ENCODE peak calls at places on chromosomes 3 and 15, in five cellular contexts. One of them, this sample, is unnamed.

GRCh38 chr15:68783226-68784054 is 37.3 kb downstream of the ANP32A start:
- DNase-seq in endothelial cell: peak
- DNase-seq in fibroblast of lung: no peak
- DNase-seq in endodermal cell: peak
- DNase-seq in GM12865: peak
- DNase-seq in this sample: peak

GRCh38 chr3:134974621-134975020 is 179.6 kb downstream of the EPHB1 start:
- DNase-seq in endothelial cell: peak
- DNase-seq in endodermal cell: no peak
- DNase-seq in GM12865: no peak
- DNase-seq in fibroblast of lung: no peak
- DNase-seq in this sample: no peak

GRCh38 chr3:38177175-38177574 is 11.8 kb downstream of the OXSR1 start:
- DNase-seq in endothelial cell: no peak
- DNase-seq in fibroblast of lung: no peak
- DNase-seq in endodermal cell: no peak
- DNase-seq in GM12865: no peak
- DNase-seq in this sample: no peak

GRCh38 chr3:172513488-172513887 is 9.7 kb downstream of the TNFSF10 start:
- DNase-seq in fibroblast of lung: peak
- DNase-seq in GM12865: no peak
- DNase-seq in endodermal cell: no peak
- DNase-seq in endothelial cell: no peak
- DNase-seq in this sample: no peak

GRCh38 chr3:133944181-133944580 is 48.5 kb upstream of the RAB6B start:
- DNase-seq in fibroblast of lung: peak
- DNase-seq in endodermal cell: no peak
- DNase-seq in endothelial cell: no peak
- DNase-seq in GM12865: no peak
- DNase-seq in this sample: no peak

GRCh38 chr3:12675115-12675810 is 11.3 kb upstream of the RAF1 start:
- DNase-seq in endothelial cell: no peak
- DNase-seq in endodermal cell: no peak
- DNase-seq in fibroblast of lung: no peak
- DNase-seq in GM12865: no peak
- DNase-seq in this sample: no peak

GRCh38 chr3:130773371-130773770 is 26.7 kb upstream of the PIK3R4 start:
- DNase-seq in endothelial cell: no peak
- DNase-seq in fibroblast of lung: peak
- DNase-seq in GM12865: no peak
- DNase-seq in endodermal cell: no peak
- DNase-seq in this sample: no peak

GRCh38 chr3:56823421-56823926 is 21.7 kb upstream of the ARHGEF3 start:
- DNase-seq in GM12865: no peak
- DNase-seq in endothelial cell: no peak
- DNase-seq in endodermal cell: peak
- DNase-seq in fibroblast of lung: no peak
- DNase-seq in this sample: no peak

GRCh38 chr15:83930813-83931212 is 276.9 kb downstream of the ADAMTSL3 start:
- DNase-seq in GM12865: no peak
- DNase-seq in endodermal cell: no peak
- DNase-seq in endothelial cell: no peak
- DNase-seq in fibroblast of lung: no peak
- DNase-seq in this sample: no peak

GRCh38 chr15:101773496-101774100 is 29.7 kb upstream of the OR4F6 start:
- DNase-seq in endodermal cell: peak
- DNase-seq in fibroblast of lung: no peak
- DNase-seq in endothelial cell: no peak
- DNase-seq in GM12865: peak
- DNase-seq in this sample: peak

GRCh38 chr3:53702776-53703175 is 143.4 kb downstream of the CHDH start:
- DNase-seq in endothelial cell: no peak
- DNase-seq in endodermal cell: no peak
- DNase-seq in fibroblast of lung: no peak
- DNase-seq in GM12865: no peak
- DNase-seq in this sample: no peak

GRCh38 chr15:91982401-91982800 is 128.9 kb downstream of the SLCO3A1 start:
- DNase-seq in endodermal cell: no peak
- DNase-seq in endothelial cell: no peak
- DNase-seq in GM12865: no peak
- DNase-seq in fibroblast of lung: no peak
- DNase-seq in this sample: no peak

GRCh38 chr3:159432721-159433300 is 555.8 kb upstream of the IL12A start:
- DNase-seq in fibroblast of lung: peak
- DNase-seq in endothelial cell: no peak
- DNase-seq in GM12865: no peak
- DNase-seq in endodermal cell: no peak
- DNase-seq in this sample: no peak

GRCh38 chr15:78329625-78330024 is 10.5 kb upstream of the CRABP1 start:
- DNase-seq in fibroblast of lung: peak
- DNase-seq in endodermal cell: no peak
- DNase-seq in endothelial cell: no peak
- DNase-seq in GM12865: no peak
- DNase-seq in this sample: no peak

GRCh38 chr3:112643621-112644236 is 2.8 kb upstream of the CCDC80 start:
- DNase-seq in endodermal cell: no peak
- DNase-seq in endothelial cell: no peak
- DNase-seq in GM12865: no peak
- DNase-seq in fibroblast of lung: no peak
- DNase-seq in this sample: peak

GRCh38 chr3:128681277-128681829 is 30.7 kb upstream of the RPN1 start:
- DNase-seq in GM12865: no peak
- DNase-seq in endothelial cell: no peak
- DNase-seq in fibroblast of lung: no peak
- DNase-seq in endodermal cell: no peak
- DNase-seq in this sample: no peak

GRCh38 chr3:60301142-60301541 is 950.1 kb downstream of the FHIT start:
- DNase-seq in GM12865: no peak
- DNase-seq in endodermal cell: no peak
- DNase-seq in fibroblast of lung: peak
- DNase-seq in endothelial cell: no peak
- DNase-seq in this sample: no peak

GRCh38 chr3:127069814-127070440 is 87.0 kb downstream of the PLXNA1 start:
- DNase-seq in GM12865: no peak
- DNase-seq in endothelial cell: no peak
- DNase-seq in fibroblast of lung: no peak
- DNase-seq in endodermal cell: no peak
- DNase-seq in this sample: no peak

GRCh38 chr15:90306560-90306959 is 41.1 kb downstream of the NGRN start:
- DNase-seq in endothelial cell: no peak
- DNase-seq in GM12865: peak
- DNase-seq in endodermal cell: no peak
- DNase-seq in fibroblast of lung: no peak
- DNase-seq in this sample: no peak

GRCh38 chr15:79965836-79966630 is 5.0 kb downstream of the BCL2A1 start:
- DNase-seq in endodermal cell: no peak
- DNase-seq in GM12865: peak
- DNase-seq in fibroblast of lung: peak
- DNase-seq in endothelial cell: no peak
- DNase-seq in this sample: no peak

GRCh38 chr3:11749486-11749885 is 97.2 kb downstream of the TAMM41 start:
- DNase-seq in endothelial cell: no peak
- DNase-seq in GM12865: no peak
- DNase-seq in endodermal cell: no peak
- DNase-seq in fibroblast of lung: no peak
- DNase-seq in this sample: no peak

GRCh38 chr3:169527539-169527938 is 136.0 kb downstream of the MECOM start:
- DNase-seq in endothelial cell: no peak
- DNase-seq in GM12865: no peak
- DNase-seq in fibroblast of lung: no peak
- DNase-seq in endodermal cell: no peak
- DNase-seq in this sample: no peak

GRCh38 chr15:32730677-32731654 is 13.2 kb downstream of the GREM1 start:
- DNase-seq in fibroblast of lung: peak
- DNase-seq in endothelial cell: peak
- DNase-seq in GM12865: no peak
- DNase-seq in endodermal cell: peak
- DNase-seq in this sample: peak

GRCh38 chr3:119019767-119020518 is 14.7 kb downstream of the IGSF11 start:
- DNase-seq in endodermal cell: no peak
- DNase-seq in GM12865: no peak
- DNase-seq in endothelial cell: no peak
- DNase-seq in fibroblast of lung: no peak
- DNase-seq in this sample: no peak

GRCh38 chr3:172379372-172379771 is 68.9 kb downstream of the GHSR start:
- DNase-seq in GM12865: no peak
- DNase-seq in endothelial cell: no peak
- DNase-seq in endodermal cell: no peak
- DNase-seq in fibroblast of lung: no peak
- DNase-seq in this sample: no peak

GRCh38 chr3:51997172-51997571 is 1.5 kb upstream of the RPL29 start:
- DNase-seq in fibroblast of lung: no peak
- DNase-seq in endodermal cell: no peak
- DNase-seq in GM12865: no peak
- DNase-seq in endothelial cell: no peak
- DNase-seq in this sample: no peak

GRCh38 chr3:77939726-77940125 is 899.8 kb downstream of the ROBO2 start:
- DNase-seq in GM12865: no peak
- DNase-seq in fibroblast of lung: peak
- DNase-seq in endothelial cell: no peak
- DNase-seq in endodermal cell: no peak
- DNase-seq in this sample: no peak

GRCh38 chr15:100264994-100265640 is 76.7 kb downstream of the ADAMTS17 start:
- DNase-seq in endothelial cell: no peak
- DNase-seq in endodermal cell: no peak
- DNase-seq in fibroblast of lung: no peak
- DNase-seq in GM12865: no peak
- DNase-seq in this sample: no peak

GRCh38 chr15:94070341-94071275 is 160.8 kb upstream of the MCTP2 start:
- DNase-seq in fibroblast of lung: peak
- DNase-seq in endodermal cell: peak
- DNase-seq in GM12865: peak
- DNase-seq in endothelial cell: no peak
- DNase-seq in this sample: peak

GRCh38 chr3:59660376-59660775 is 610.6 kb upstream of the CFAP20DC start:
- DNase-seq in GM12865: no peak
- DNase-seq in endothelial cell: no peak
- DNase-seq in fibroblast of lung: peak
- DNase-seq in endodermal cell: no peak
- DNase-seq in this sample: no peak

GRCh38 chr3:34106879-34107278 is 308.4 kb downstream of the PDCD6IP start:
- DNase-seq in endodermal cell: peak
- DNase-seq in GM12865: peak
- DNase-seq in fibroblast of lung: no peak
- DNase-seq in endothelial cell: peak
- DNase-seq in this sample: peak

GRCh38 chr3:153284282-153284938 is 122.4 kb downstream of the RAP2B start:
- DNase-seq in fibroblast of lung: peak
- DNase-seq in endothelial cell: no peak
- DNase-seq in GM12865: peak
- DNase-seq in endodermal cell: no peak
- DNase-seq in this sample: no peak

GRCh38 chr3:171548918-171549317 is 88.7 kb upstream of the TNIK start:
- DNase-seq in fibroblast of lung: no peak
- DNase-seq in endodermal cell: no peak
- DNase-seq in endothelial cell: no peak
- DNase-seq in GM12865: no peak
- DNase-seq in this sample: no peak

GRCh38 chr3:194215392-194215791 is 79.4 kb downstream of the HES1 start:
- DNase-seq in endothelial cell: no peak
- DNase-seq in GM12865: no peak
- DNase-seq in fibroblast of lung: no peak
- DNase-seq in endodermal cell: peak
- DNase-seq in this sample: no peak

GRCh38 chr3:32292085-32292796 is 53.8 kb downstream of the CMTM8 start:
- DNase-seq in endothelial cell: no peak
- DNase-seq in fibroblast of lung: no peak
- DNase-seq in GM12865: no peak
- DNase-seq in endodermal cell: peak
- DNase-seq in this sample: no peak

GRCh38 chr15:81098884-81099601 is 35.0 kb upstream of the CFAP161 start:
- DNase-seq in fibroblast of lung: no peak
- DNase-seq in endothelial cell: peak
- DNase-seq in endodermal cell: no peak
- DNase-seq in GM12865: no peak
- DNase-seq in this sample: no peak

GRCh38 chr15:41967506-41968206 is 4.7 kb downstream of the EHD4 start:
- DNase-seq in fibroblast of lung: peak
- DNase-seq in endothelial cell: no peak
- DNase-seq in endodermal cell: peak
- DNase-seq in GM12865: peak
- DNase-seq in this sample: no peak

DNA sequence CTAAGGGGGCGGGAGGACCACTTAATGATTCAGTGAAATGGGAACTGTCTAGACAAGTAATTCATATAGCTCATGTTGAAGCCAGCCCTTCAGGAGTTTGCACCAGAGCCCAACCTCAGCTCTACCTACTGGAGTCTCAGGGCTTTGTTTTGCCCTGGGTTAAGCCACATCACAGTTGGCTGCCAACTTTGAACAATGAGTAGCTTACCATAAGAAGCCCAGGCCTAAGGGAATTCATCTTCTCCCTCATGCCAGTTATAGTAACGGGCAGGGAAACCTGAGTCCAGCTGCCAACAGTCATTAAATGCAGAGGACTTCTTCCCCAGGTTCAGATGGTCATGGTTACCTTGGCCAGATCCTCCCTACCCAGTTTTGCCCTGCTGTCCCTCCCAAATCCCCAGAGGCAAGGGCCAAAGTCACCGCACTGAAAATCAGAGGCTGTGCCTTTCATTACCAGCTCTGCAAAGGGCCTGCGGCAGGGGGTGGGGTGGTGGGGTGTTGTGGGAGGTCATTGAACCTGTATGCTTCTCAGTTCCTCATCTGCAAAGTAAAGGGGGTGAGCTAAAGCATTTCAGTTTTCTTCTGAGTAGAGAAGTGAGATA is 302.2 kb upstream of the NR2E3 start:
- DNase-seq in endothelial cell: no peak
- DNase-seq in fibroblast of lung: no peak
- DNase-seq in endodermal cell: no peak
- DNase-seq in GM12865: peak
- DNase-seq in this sample: no peak
- TF ChIP-seq CTCF in endothelial cell: no peak
- TF ChIP-seq CTCF in fibroblast of lung: no peak
- TF ChIP-seq CTCF in endodermal cell: no peak
- TF ChIP-seq CTCF in GM12865: no peak
- TF ChIP-seq CTCF in this sample: no peak

GRCh38 chr3:189144645-189145044 is 27.1 kb upstream of the TPRG1 start:
- DNase-seq in endodermal cell: no peak
- DNase-seq in endothelial cell: no peak
- DNase-seq in fibroblast of lung: no peak
- DNase-seq in GM12865: peak
- DNase-seq in this sample: no peak
- TF ChIP-seq CTCF in endodermal cell: no peak
- TF ChIP-seq CTCF in endothelial cell: no peak
- TF ChIP-seq CTCF in fibroblast of lung: no peak
- TF ChIP-seq CTCF in GM12865: peak
- TF ChIP-seq CTCF in this sample: no peak

GRCh38 chr3:10249833-10250232 is 1.6 kb downstream of the TATDN2 start:
- DNase-seq in endothelial cell: no peak
- DNase-seq in fibroblast of lung: peak
- DNase-seq in endodermal cell: no peak
- DNase-seq in GM12865: no peak
- DNase-seq in this sample: no peak
- TF ChIP-seq CTCF in endothelial cell: no peak
- TF ChIP-seq CTCF in fibroblast of lung: no peak
- TF ChIP-seq CTCF in endodermal cell: no peak
- TF ChIP-seq CTCF in GM12865: no peak
- TF ChIP-seq CTCF in this sample: no peak

GRCh38 chr3:138945646-138946553 is 1.0 kb downstream of the FOXL2 start:
- DNase-seq in GM12865: no peak
- DNase-seq in endothelial cell: peak
- DNase-seq in endodermal cell: peak
- DNase-seq in fibroblast of lung: peak
- DNase-seq in this sample: peak
- TF ChIP-seq CTCF in GM12865: no peak
- TF ChIP-seq CTCF in endothelial cell: peak
- TF ChIP-seq CTCF in endodermal cell: peak
- TF ChIP-seq CTCF in fibroblast of lung: no peak
- TF ChIP-seq CTCF in this sample: peak

This sample was measured in GM23338.